ENCODE peak calls at places on chromosomes 12 and 14, in nine cellular contexts. Z is GM12878; H is immature natural killer cell; D is AG20443; O is CD8-positive, alpha-beta T cell; L is RKO; Q is effector CD8-positive, alpha-beta T cell; E is stimulated activated CD4-positive, alpha-beta T cell treated with anti-CD3 and anti-CD28 coated beads, Interleukin-4, amount 100 ng/mL, for 48 hours; G is neural progenitor cell. U is an unnamed sample.

GRCh38 chr12:11707535-11707934 is 58.1 kb downstream of the ETV6 start:
- DNase-seq in Z (no peak), H (no peak), D (no peak), O (no peak), L (no peak), Q (no peak), E (no peak), G (no peak), U (no peak)

GRCh38 chr12:57549909-57550627 is at the start of gene KIF5A:
- DNase-seq in Z (no peak), H (peak; percentile 43), D (peak; percentile 80), O (peak; percentile 21), L (no peak), Q (peak; percentile 45), E (peak; percentile 50), G (peak; percentile 87), U (peak; percentile 61)

GRCh38 chr14:74963705-74964271 is 8.4 kb upstream of the PGF start:
- DNase-seq in Z (no peak), H (no peak), D (peak; percentile 51), O (no peak), L (no peak), Q (no peak), E (no peak), G (no peak), U (no peak)

GRCh38 chr12:82209533-82209932 is 148.7 kb downstream of the CCDC59 start:
- DNase-seq in Z (no peak), H (no peak), D (no peak), O (no peak), L (no peak), Q (no peak), E (no peak), G (no peak), U (no peak)

GRCh38 chr14:94124582-94125377 is 4.6 kb downstream of the IFI27L2 start:
- DNase-seq in Z (no peak), H (no peak), D (no peak), O (no peak), L (no peak), Q (no peak), E (no peak), G (no peak), U (no peak)

GRCh38 chr12:98954506-98954905 is 309.4 kb downstream of the APAF1 start:
- DNase-seq in Z (no peak), H (no peak), D (no peak), O (no peak), L (no peak), Q (no peak), E (no peak), G (no peak), U (no peak)

GRCh38 chr14:60092516-60092915 is 793 bp downstream of the PCNX4 start:
- DNase-seq in Z (no peak), H (no peak), D (peak; percentile 27), O (no peak), L (peak; percentile 51), Q (no peak), E (no peak), G (peak; percentile 32), U (no peak)

GRCh38 chr12:121325922-121326396 is 26.3 kb downstream of the ANAPC5 start:
- DNase-seq in Z (no peak), H (no peak), D (peak; percentile 14), O (no peak), L (no peak), Q (no peak), E (no peak), G (no peak), U (no peak)

GRCh38 chr14:74595006-74595735 is 16.9 kb downstream of the LTBP2 start:
- DNase-seq in Z (no peak), H (no peak), D (peak; percentile 85), O (no peak), L (no peak), Q (no peak), E (no peak), G (no peak), U (no peak)

GRCh38 chr12:106978035-106978800 is 8.7 kb downstream of the MTERF2 start:
- DNase-seq in Z (no peak), H (no peak), D (peak; percentile 20), O (no peak), L (no peak), Q (no peak), E (no peak), G (no peak), U (no peak)

GRCh38 chr12:117192057-117192456 is 1.8 kb upstream of the FBXO21 start:
- DNase-seq in Z (no peak), H (no peak), D (no peak), O (no peak), L (no peak), Q (no peak), E (no peak), G (no peak), U (no peak)

GRCh38 chr12:105955976-105956375 is 182.8 kb downstream of the NUAK1 start:
- DNase-seq in Z (no peak), H (no peak), D (no peak), O (no peak), L (no peak), Q (no peak), E (no peak), G (no peak), U (no peak)

GRCh38 chr14:99360774-99361595 is 89.0 kb upstream of the BCL11B start:
- DNase-seq in Z (no peak), H (no peak), D (no peak), O (no peak), L (no peak), Q (no peak), E (no peak), G (no peak), U (no peak)

GRCh38 chr14:75985618-75986438 is at the start of gene IFT43:
- DNase-seq in Z (no peak), H (peak; percentile 89), D (peak; percentile 91), O (peak; percentile 79), L (peak; percentile 86), Q (peak; percentile 82), E (peak; percentile 94), G (peak; percentile 87), U (peak; percentile 72)

GRCh38 chr12:12511895-12512674 is 50.6 kb downstream of the DUSP16 start:
- DNase-seq in Z (no peak), H (no peak), D (no peak), O (no peak), L (no peak), Q (no peak), E (peak; percentile 27), G (no peak), U (no peak)

GRCh38 chr12:101018540-101018939 is 191.5 kb downstream of the SLC5A8 start:
- DNase-seq in Z (no peak), H (no peak), D (peak; percentile 58), O (no peak), L (peak; percentile 62), Q (no peak), E (no peak), G (no peak), U (no peak)

GRCh38 chr12:92570056-92570753 is 132.6 kb upstream of the PLEKHG7 start:
- DNase-seq in Z (peak; percentile 93), H (peak; percentile 72), D (peak; percentile 65), O (no peak), L (peak; percentile 70), Q (peak; percentile 12), E (no peak), G (peak; percentile 89), U (peak; percentile 71)

GRCh38 chr12:47818701-47819543 is 781 bp downstream of the HDAC7 start:
- DNase-seq in Z (no peak), H (peak; percentile 82), D (peak; percentile 52), O (no peak), L (peak; percentile 61), Q (no peak), E (no peak), G (peak; percentile 85), U (no peak)

GRCh38 chr14:93946506-93947170 is 19.5 kb downstream of the FAM181A start:
- DNase-seq in Z (no peak), H (no peak), D (no peak), O (no peak), L (no peak), Q (no peak), E (no peak), G (no peak), U (no peak)

GRCh38 chr14:99747582-99748330 is 45.5 kb upstream of the EML1 start:
- DNase-seq in Z (no peak), H (no peak), D (no peak), O (no peak), L (no peak), Q (no peak), E (no peak), G (no peak), U (no peak)

GRCh38 chr12:263574-263973 is 938 bp upstream of the SLC6A13 start:
- DNase-seq in Z (no peak), H (no peak), D (no peak), O (no peak), L (peak; percentile 50), Q (no peak), E (no peak), G (no peak), U (no peak)

GRCh38 chr14:68359862-68360552 is 432.9 kb downstream of the ZFP36L1 start:
- DNase-seq in Z (no peak), H (no peak), D (peak; percentile 73), O (no peak), L (no peak), Q (no peak), E (no peak), G (no peak), U (no peak)

GRCh38 chr12:76284816-76285750 is 63.1 kb downstream of the BBS10 start:
- DNase-seq in Z (no peak), H (no peak), D (peak; percentile 51), O (no peak), L (no peak), Q (no peak), E (no peak), G (no peak), U (no peak)

GRCh38 chr12:27998170-27999110 is 25.9 kb upstream of the PTHLH start:
- DNase-seq in Z (no peak), H (no peak), D (no peak), O (no peak), L (no peak), Q (no peak), E (no peak), G (no peak), U (no peak)

U was measured in NCI-H1436.